ENCODE peak calls at places on chromosome 22, in eight cellular contexts. O is osteoblast; Y is tibial artery; D is stomach; S is thoracic aorta; L is kidney; R is effector memory CD4-positive, alpha-beta T cell; I is CD8-positive, alpha-beta T cell. B is an unnamed sample.

GRCh38 chr22:50039669-50040458 is 18.2 kb downstream of the TTLL8 start:
- DNase-seq in O (peak; percentile 57), Y (no peak), D (no peak), S (no peak), L (peak; percentile 61), R (no peak), I (no peak), B (no peak)

GRCh38 chr22:40396882-40397281 is 26.5 kb downstream of the SGSM3 start:
- DNase-seq in O (peak; percentile 61), Y (no peak), D (peak; percentile 91), S (no peak), L (peak; percentile 77), R (no peak), I (no peak), B (no peak)

GRCh38 chr22:50302564-50302963 is 4.9 kb downstream of the PLXNB2 start:
- DNase-seq in O (no peak), Y (no peak), D (peak; percentile 25), S (no peak), L (no peak), R (no peak), I (no peak), B (no peak)

GRCh38 chr22:23516304-23516703 is 63.8 kb downstream of the IGLL1 start:
- DNase-seq in O (no peak), Y (no peak), D (no peak), S (no peak), L (no peak), R (no peak), I (no peak), B (no peak)

GRCh38 chr22:48853627-48854240 is 973.9 kb downstream of the BRD1 start:
- DNase-seq in O (no peak), Y (no peak), D (no peak), S (no peak), L (no peak), R (no peak), I (no peak), B (no peak)

GRCh38 chr22:42437488-42438292 is 5.5 kb upstream of the NFAM1 start:
- DNase-seq in O (peak; percentile 96), Y (peak; percentile 55), D (peak; percentile 78), S (no peak), L (peak; percentile 96), R (peak; percentile 69), I (peak; percentile 79), B (no peak)

GRCh38 chr22:32752868-32753520 is 48.5 kb upstream of the TIMP3 start:
- DNase-seq in O (peak; percentile 89), Y (no peak), D (no peak), S (no peak), L (no peak), R (no peak), I (no peak), B (no peak)

GRCh38 chr22:42841444-42841843 is 15.6 kb downstream of the ARFGAP3 start:
- DNase-seq in O (peak; percentile 90), Y (no peak), D (no peak), S (no peak), L (no peak), R (no peak), I (no peak), B (no peak)

GRCh38 chr22:22048318-22048942 is 65.8 kb upstream of the TOP3B start:
- DNase-seq in O (no peak), Y (no peak), D (no peak), S (no peak), L (no peak), R (no peak), I (no peak), B (no peak)

GRCh38 chr22:39457047-39457545 is 284 bp downstream of the MGAT3 start:
- DNase-seq in O (peak; percentile 94), Y (no peak), D (no peak), S (no peak), L (no peak), R (no peak), I (no peak), B (no peak)

GRCh38 chr22:45163074-45163416 is 680 bp upstream of the NUP50 start:
- DNase-seq in O (peak; percentile 81), Y (no peak), D (no peak), S (no peak), L (no peak), R (no peak), I (no peak), B (no peak)
- H3K4me1 ChIP-seq in O (peaks cover 42% of the 10 kb centered on the region), Y (peaks cover 14% of the 10 kb centered on the region), D (peaks cover 34% of the 10 kb centered on the region), S (peaks cover 15% of the 10 kb centered on the region), L (peaks cover 16% of the 10 kb centered on the region), R (peaks cover 17% of the 10 kb centered on the region), I (peaks cover 38% of the 10 kb centered on the region), B (peaks cover 42% of the 10 kb centered on the region)

GRCh38 chr22:45515678-45516077 is 13.0 kb downstream of the FBLN1 start:
- DNase-seq in O (peak; percentile 68), Y (no peak), D (no peak), S (no peak), L (no peak), R (no peak), I (no peak), B (no peak)

GRCh38 chr22:45516163-45516562 is 13.5 kb downstream of the FBLN1 start:
- DNase-seq in O (peak; percentile 54), Y (no peak), D (no peak), S (no peak), L (no peak), R (no peak), I (no peak), B (no peak)

GRCh38 chr22:45518580-45518991 is 15.9 kb downstream of the FBLN1 start:
- DNase-seq in O (peak; percentile 50), Y (no peak), D (no peak), S (no peak), L (no peak), R (no peak), I (no peak), B (no peak)

GRCh38 chr22:45521178-45521577 is 18.5 kb downstream of the FBLN1 start:
- DNase-seq in O (no peak), Y (no peak), D (no peak), S (no peak), L (no peak), R (no peak), I (no peak), B (no peak)

DNA sequence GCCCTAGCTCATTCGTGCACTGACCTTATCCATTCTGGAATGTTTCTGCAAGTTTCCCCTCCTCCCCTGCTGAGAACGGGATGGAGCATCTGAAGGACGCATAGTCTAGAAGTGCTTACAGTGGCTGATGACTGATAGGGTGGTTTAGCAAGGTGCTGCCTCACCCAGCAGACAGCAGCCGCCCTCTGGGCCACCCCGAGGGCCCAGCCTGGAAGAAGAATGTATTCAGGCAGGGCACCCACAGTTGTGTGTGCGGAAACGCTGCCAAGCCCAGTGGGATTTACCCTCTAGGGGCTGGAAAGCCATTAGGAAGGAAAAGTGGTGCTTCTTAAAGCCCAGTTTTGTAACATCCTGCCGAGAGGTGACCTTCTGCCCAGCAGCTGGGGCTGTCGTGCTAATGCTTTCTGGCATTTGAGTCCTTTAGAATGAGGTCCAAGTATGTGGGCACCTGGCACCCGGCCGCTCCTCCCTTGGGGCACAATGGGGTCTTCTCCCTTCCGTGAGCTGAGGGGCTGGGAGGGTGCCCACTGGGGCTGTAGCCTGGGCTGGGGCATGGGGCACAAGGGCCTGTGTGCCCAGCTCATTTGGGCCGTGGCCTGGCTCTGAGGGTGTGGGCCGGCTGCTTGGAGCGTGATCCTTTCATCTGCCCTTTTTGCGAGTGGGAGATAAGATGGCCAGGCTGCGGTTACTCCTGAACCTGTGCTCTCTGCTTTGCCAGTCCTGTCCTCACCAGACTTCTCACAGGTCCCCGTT is 14.4 kb downstream of the FBLN1 start:
- DNase-seq in O (peak; percentile 55), Y (no peak), D (no peak), S (no peak), L (no peak), R (no peak), I (no peak), B (no peak)
- H3K27ac ChIP-seq in O (no peak overlapping the region), Y (peak overlapping the region; percentile 44), D (peak overlapping the region; percentile 64), S (peak overlapping the region; percentile 50), L (no peak overlapping the region), R (no peak overlapping the region), I (no peak overlapping the region), B (no peak overlapping the region)

GRCh38 chr22:31579835-31580242 is 82.2 kb downstream of the PISD start:
- DNase-seq in O (no peak), Y (no peak), D (no peak), S (no peak), L (no peak), R (no peak), I (no peak), B (no peak)

GRCh38 chr22:31574015-31574670 is 77.8 kb downstream of the SFI1 start:
- DNase-seq in O (no peak), Y (no peak), D (no peak), S (no peak), L (no peak), R (no peak), I (no peak), B (no peak)

GRCh38 chr22:31575190-31575589 is 78.9 kb downstream of the SFI1 start:
- DNase-seq in O (no peak), Y (no peak), D (no peak), S (no peak), L (no peak), R (no peak), I (no peak), B (no peak)

GRCh38 chr22:31577711-31578110 is 81.4 kb downstream of the SFI1 start:
- DNase-seq in O (no peak), Y (no peak), D (no peak), S (no peak), L (no peak), R (no peak), I (no peak), B (no peak)

DNA sequence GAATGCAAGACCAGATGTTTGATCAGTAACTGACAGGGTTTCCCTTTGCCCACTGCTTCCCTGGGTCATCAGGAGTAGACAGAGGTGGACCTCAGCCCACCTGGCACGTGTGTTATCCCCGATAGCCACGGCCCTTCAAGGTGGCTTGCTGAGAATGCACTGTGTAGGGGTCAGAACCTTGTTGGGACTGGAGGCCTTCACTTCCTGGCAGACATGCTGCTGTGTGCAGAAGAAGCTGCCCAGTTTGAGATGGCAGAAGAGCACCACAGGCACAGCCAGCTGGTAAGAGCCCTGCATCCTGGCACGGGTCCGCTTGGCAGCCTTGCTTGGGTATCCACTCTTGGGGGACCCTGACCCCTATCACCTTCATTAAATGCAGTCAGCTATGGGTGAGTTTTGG is 81.8 kb downstream of the SFI1 start:
- DNase-seq in O (no peak), Y (no peak), D (no peak), S (no peak), L (no peak), R (no peak), I (no peak), B (no peak)
- H3K4me1 ChIP-seq in O (peaks cover 4% of the 10 kb centered on the region), Y (no peaks in the 10 kb centered on the region), D (no peaks in the 10 kb centered on the region), S (no peaks in the 10 kb centered on the region), L (no peaks in the 10 kb centered on the region), R (no peaks in the 10 kb centered on the region), I (no peaks in the 10 kb centered on the region), B (no peaks in the 10 kb centered on the region)

GRCh38 chr22:17115927-17116326 is 5.2 kb downstream of the TMEM121B start:
- DNase-seq in O (no peak), Y (no peak), D (no peak), S (no peak), L (no peak), R (no peak), I (no peak), B (no peak)
- H3K27ac ChIP-seq in O (no peak overlapping the region), Y (no peak overlapping the region), D (no peak overlapping the region), S (no peak overlapping the region), L (no peak overlapping the region), R (peak overlapping the region; percentile 20), I (peak overlapping the region; percentile 6), B (no peak overlapping the region)

B was measured in right atrium auricular region.